ENCODE peak calls at places on chromosomes 1 and 21, in ten cellular contexts. S, M, J, U, V, E, L, G, W and O are unnamed samples.

GRCh38 chr1:193069748-193070394 is 10.5 kb downstream of the RO60 start:
- DNase-seq in S (peak; percentile 56), L (no peak), U (no peak), M (peak; percentile 22), W (no peak), V (no peak), E (no peak), J (no peak), G (no peak), O (no peak)

GRCh38 chr1:81899214-81899613 is 98.5 kb downstream of the ADGRL2 start:
- DNase-seq in V (no peak), G (no peak), W (no peak), M (no peak), S (no peak), L (no peak), U (no peak), E (no peak), J (no peak), O (no peak)

GRCh38 chr1:36223996-36224536 is at the start of gene THRAP3:
- DNase-seq in G (peak; percentile 100), L (peak; percentile 98), U (peak; percentile 98), S (peak; percentile 98), V (peak; percentile 100), M (peak; percentile 97), W (peak; percentile 99), E (peak; percentile 100), J (peak; percentile 100), O (peak; percentile 100)

GRCh38 chr21:39527664-39528381 is 76.1 kb downstream of the SH3BGR start:
- DNase-seq in G (peak; percentile 40), J (no peak), E (peak; percentile 74), M (no peak), V (no peak), W (no peak), U (no peak), L (no peak), S (no peak), O (no peak)

GRCh38 chr21:44293551-44294231 is 6.2 kb upstream of the PFKL start:
- DNase-seq in W (peak; percentile 79), U (no peak), G (no peak), M (no peak), V (no peak), L (no peak), J (no peak), S (no peak), E (no peak), O (no peak)

GRCh38 chr1:184860985-184861754 is 106.5 kb upstream of the EDEM3 start:
- DNase-seq in G (no peak), U (no peak), L (no peak), J (no peak), E (peak; percentile 59), M (no peak), W (no peak), V (no peak), S (no peak), O (no peak)

GRCh38 chr1:24309762-24310485 is 9.2 kb upstream of the GRHL3 start:
- DNase-seq in L (no peak), V (no peak), W (no peak), S (no peak), G (no peak), U (no peak), J (no peak), M (no peak), E (no peak), O (no peak)

GRCh38 chr1:234616644-234617043 is 6.7 kb upstream of the IRF2BP2 start:
- DNase-seq in E (no peak), U (no peak), W (no peak), J (peak; percentile 67), V (no peak), M (no peak), G (no peak), L (no peak), S (no peak), O (no peak)

GRCh38 chr1:87642581-87643129 is 314.0 kb downstream of the LMO4 start:
- DNase-seq in J (no peak), W (no peak), G (no peak), V (no peak), S (no peak), L (no peak), E (no peak), U (no peak), M (no peak), O (no peak)

GRCh38 chr1:113937146-113937545 is 8.0 kb downstream of the HIPK1 start:
- DNase-seq in V (no peak), M (no peak), E (no peak), W (no peak), G (no peak), S (no peak), J (no peak), U (no peak), L (no peak), O (no peak)

GRCh38 chr21:16752109-16752508 is 760.7 kb upstream of the CXADR start:
- DNase-seq in W (no peak), L (no peak), E (no peak), M (no peak), U (no peak), V (no peak), S (no peak), G (no peak), J (no peak), O (no peak)

GRCh38 chr1:12078575-12078937 is 15.5 kb downstream of the TNFRSF8 start:
- DNase-seq in U (no peak), W (no peak), S (no peak), V (no peak), G (no peak), L (no peak), E (no peak), J (no peak), M (no peak), O (no peak)

GRCh38 chr1:17370618-17371017 is 1.4 kb upstream of the PADI6 start:
- DNase-seq in S (no peak), L (no peak), E (no peak), V (no peak), J (no peak), W (no peak), U (peak; percentile 37), G (no peak), M (no peak), O (no peak)

GRCh38 chr1:17661546-17662157 is 93.5 kb upstream of the ACTL8 start:
- DNase-seq in E (peak; percentile 50), L (no peak), S (peak; percentile 88), W (no peak), U (peak; percentile 12), M (peak; percentile 93), V (no peak), G (peak; percentile 45), J (peak; percentile 30), O (peak; percentile 83)

GRCh38 chr1:32876341-32877210 is 5.9 kb upstream of the FNDC5 start:
- DNase-seq in M (peak; percentile 87), E (peak; percentile 71), V (no peak), W (peak; percentile 92), G (no peak), S (peak; percentile 89), U (peak; percentile 28), J (no peak), L (no peak), O (peak; percentile 89)
- TF ChIP-seq CTCF in M (peak; percentile 82), E (no peak), V (peak; percentile 87), W (peak; percentile 82), G (peak; percentile 67), S (peak; percentile 99), U (peak; percentile 98), J (peak; percentile 62), L (peak; percentile 85), O (peak; percentile 78)

DNA sequence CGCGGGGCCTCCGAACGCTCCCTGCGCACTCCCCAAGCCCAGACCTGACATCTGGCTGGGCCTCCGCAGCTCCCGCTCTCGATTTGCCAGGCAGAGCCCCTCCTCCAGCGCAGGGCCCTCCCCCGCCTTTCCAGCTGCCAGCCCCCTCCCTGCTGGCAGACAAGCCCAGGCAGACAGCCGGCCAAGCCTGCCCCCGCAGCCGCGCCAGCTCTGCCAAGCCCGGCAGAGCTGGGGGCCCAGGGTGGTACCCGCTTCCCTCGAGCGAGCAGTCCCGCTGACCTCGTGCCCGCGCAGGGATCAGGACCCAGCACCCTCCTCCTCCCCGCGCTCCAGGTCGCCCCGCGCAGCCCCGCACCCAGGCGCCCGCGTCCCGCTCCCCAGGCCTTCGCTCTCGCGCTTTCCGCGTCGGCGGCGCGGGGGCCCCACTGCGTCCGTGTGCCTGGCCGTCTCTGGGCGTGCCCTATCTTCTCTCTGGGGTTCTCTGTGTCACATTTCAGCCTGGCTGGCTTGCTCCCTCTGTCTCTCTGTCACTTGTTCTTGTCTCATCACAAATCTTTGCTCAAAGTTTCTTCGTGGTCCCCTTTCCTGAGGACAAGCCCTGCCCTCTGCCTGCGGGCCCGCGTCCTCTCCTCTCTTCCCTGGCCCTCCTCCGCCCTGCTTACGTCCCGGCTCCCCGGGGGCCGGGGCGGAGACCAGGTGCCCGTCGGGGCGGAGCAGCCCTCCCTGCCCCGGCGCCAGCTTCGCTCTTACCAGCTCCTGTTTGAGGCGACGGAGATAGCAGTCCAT is 566 bp downstream of the INKA2 start:
- DNase-seq in E (peak; percentile 69), L (no peak), J (peak; percentile 66), V (peak; percentile 85), G (peak; percentile 74), W (peak; percentile 92), M (peak; percentile 83), U (peak; percentile 49), S (peak; percentile 62), O (peak; percentile 91)
- TF ChIP-seq POLR2AphosphoS5 in E (peak; percentile 64), L (no peak), J (no peak), V (no peak), G (peak; percentile 26), W (peak; percentile 71), M (peak; percentile 32), U (peak; percentile 51), S (no peak), O (peak; percentile 57)

GRCh38 chr1:16137890-16138467 is 17.9 kb downstream of the EPHA2 start:
- DNase-seq in S (no peak), W (no peak), M (no peak), U (no peak), V (no peak), L (no peak), J (no peak), E (no peak), G (no peak), O (no peak)

GRCh38 chr1:16139473-16139962 is 16.4 kb downstream of the EPHA2 start:
- DNase-seq in V (no peak), M (no peak), J (no peak), G (no peak), L (no peak), W (no peak), S (no peak), E (no peak), U (no peak), O (no peak)

GRCh38 chr1:16140068-16140596 is 15.7 kb downstream of the EPHA2 start:
- DNase-seq in L (no peak), U (no peak), E (no peak), J (no peak), W (no peak), M (no peak), G (no peak), S (no peak), V (no peak), O (no peak)

GRCh38 chr1:16141573-16142336 is 14.1 kb downstream of the EPHA2 start:
- DNase-seq in M (peak; percentile 70), S (no peak), J (peak; percentile 64), E (no peak), G (peak; percentile 57), V (no peak), U (no peak), W (no peak), L (no peak), O (no peak)

GRCh38 chr1:16138772-16139221 is 17.1 kb downstream of the EPHA2 start:
- DNase-seq in V (no peak), G (no peak), M (no peak), E (no peak), S (no peak), L (no peak), U (no peak), J (no peak), W (no peak), O (no peak)
- H3K27ac ChIP-seq in V (no peak overlapping the region), G (no peak overlapping the region), M (peak overlapping the region; percentile 71), E (peak overlapping the region; percentile 28), S (no peak overlapping the region), L (no peak overlapping the region), U (peak overlapping the region; percentile 100), J (peak overlapping the region; percentile 45), W (peak overlapping the region; percentile 88), O (peak overlapping the region; percentile 65)

GRCh38 chr1:53044926-53045325 is 17.1 kb upstream of the PODN start:
- DNase-seq in E (no peak), G (no peak), J (no peak), U (no peak), W (no peak), S (no peak), V (no peak), L (no peak), M (no peak), O (no peak)
- TF ChIP-seq CTCF in E (no peak), G (no peak), J (no peak), U (no peak), W (no peak), S (no peak), V (no peak), L (no peak), M (no peak), O (no peak)